ENCODE peak calls at places on chromosomes 16 and 17, in ten cellular contexts. One of them, this sample, is unnamed.

GRCh38 chr16:1349351-1349750 is 2.3 kb downstream of the TSR3 start:
- DNase-seq in ovary: no peak
- DNase-seq in colonic mucosa: no peak
- DNase-seq in brain microvascular endothelial cell: no peak
- DNase-seq in body of pancreas: no peak
- DNase-seq in progenitor cell of endocrine pancreas: no peak
- DNase-seq in nephron progenitor cell: no peak
- DNase-seq in tibial nerve: no peak
- DNase-seq in transverse colon: no peak
- DNase-seq in fibroblast of mammary gland: no peak
- DNase-seq in this sample: no peak

GRCh38 chr17:20302191-20302917 is 165.0 kb downstream of the LGALS9B start:
- DNase-seq in colonic mucosa: no peak
- DNase-seq in body of pancreas: no peak
- DNase-seq in progenitor cell of endocrine pancreas: no peak
- DNase-seq in ovary: peak
- DNase-seq in tibial nerve: no peak
- DNase-seq in nephron progenitor cell: no peak
- DNase-seq in brain microvascular endothelial cell: no peak
- DNase-seq in transverse colon: no peak
- DNase-seq in fibroblast of mammary gland: no peak
- DNase-seq in this sample: no peak

GRCh38 chr17:44752953-44753861 is 5.6 kb upstream of the ADAM11 start:
- DNase-seq in brain microvascular endothelial cell: no peak
- DNase-seq in nephron progenitor cell: no peak
- DNase-seq in ovary: no peak
- DNase-seq in colonic mucosa: no peak
- DNase-seq in body of pancreas: no peak
- DNase-seq in transverse colon: no peak
- DNase-seq in tibial nerve: no peak
- DNase-seq in progenitor cell of endocrine pancreas: no peak
- DNase-seq in fibroblast of mammary gland: no peak
- DNase-seq in this sample: no peak

GRCh38 chr17:4843451-4843850 is 10.3 kb downstream of the MINK1 start:
- DNase-seq in tibial nerve: no peak
- DNase-seq in colonic mucosa: no peak
- DNase-seq in ovary: no peak
- DNase-seq in body of pancreas: no peak
- DNase-seq in transverse colon: no peak
- DNase-seq in nephron progenitor cell: no peak
- DNase-seq in brain microvascular endothelial cell: no peak
- DNase-seq in fibroblast of mammary gland: no peak
- DNase-seq in progenitor cell of endocrine pancreas: no peak
- DNase-seq in this sample: no peak

GRCh38 chr16:84887207-84887606 is 67.4 kb downstream of the CRISPLD2 start:
- DNase-seq in brain microvascular endothelial cell: no peak
- DNase-seq in fibroblast of mammary gland: no peak
- DNase-seq in colonic mucosa: no peak
- DNase-seq in tibial nerve: no peak
- DNase-seq in ovary: no peak
- DNase-seq in transverse colon: no peak
- DNase-seq in progenitor cell of endocrine pancreas: no peak
- DNase-seq in nephron progenitor cell: no peak
- DNase-seq in body of pancreas: no peak
- DNase-seq in this sample: no peak

GRCh38 chr17:77332981-77333685 is 192.4 kb downstream of the SEC14L1 start:
- DNase-seq in transverse colon: no peak
- DNase-seq in colonic mucosa: peak
- DNase-seq in tibial nerve: no peak
- DNase-seq in nephron progenitor cell: no peak
- DNase-seq in brain microvascular endothelial cell: peak
- DNase-seq in progenitor cell of endocrine pancreas: no peak
- DNase-seq in fibroblast of mammary gland: peak
- DNase-seq in ovary: no peak
- DNase-seq in body of pancreas: no peak
- DNase-seq in this sample: no peak

GRCh38 chr16:84461029-84461415 is 43.4 kb downstream of the MEAK7 start:
- DNase-seq in ovary: peak
- DNase-seq in fibroblast of mammary gland: no peak
- DNase-seq in progenitor cell of endocrine pancreas: peak
- DNase-seq in colonic mucosa: no peak
- DNase-seq in transverse colon: no peak
- DNase-seq in brain microvascular endothelial cell: no peak
- DNase-seq in nephron progenitor cell: no peak
- DNase-seq in tibial nerve: no peak
- DNase-seq in body of pancreas: no peak
- DNase-seq in this sample: no peak

GRCh38 chr17:42087042-42087701 is 11.1 kb downstream of the ZNF385C start:
- DNase-seq in nephron progenitor cell: no peak
- DNase-seq in colonic mucosa: no peak
- DNase-seq in brain microvascular endothelial cell: no peak
- DNase-seq in body of pancreas: no peak
- DNase-seq in transverse colon: no peak
- DNase-seq in tibial nerve: no peak
- DNase-seq in ovary: no peak
- DNase-seq in fibroblast of mammary gland: no peak
- DNase-seq in progenitor cell of endocrine pancreas: no peak
- DNase-seq in this sample: no peak

DNA sequence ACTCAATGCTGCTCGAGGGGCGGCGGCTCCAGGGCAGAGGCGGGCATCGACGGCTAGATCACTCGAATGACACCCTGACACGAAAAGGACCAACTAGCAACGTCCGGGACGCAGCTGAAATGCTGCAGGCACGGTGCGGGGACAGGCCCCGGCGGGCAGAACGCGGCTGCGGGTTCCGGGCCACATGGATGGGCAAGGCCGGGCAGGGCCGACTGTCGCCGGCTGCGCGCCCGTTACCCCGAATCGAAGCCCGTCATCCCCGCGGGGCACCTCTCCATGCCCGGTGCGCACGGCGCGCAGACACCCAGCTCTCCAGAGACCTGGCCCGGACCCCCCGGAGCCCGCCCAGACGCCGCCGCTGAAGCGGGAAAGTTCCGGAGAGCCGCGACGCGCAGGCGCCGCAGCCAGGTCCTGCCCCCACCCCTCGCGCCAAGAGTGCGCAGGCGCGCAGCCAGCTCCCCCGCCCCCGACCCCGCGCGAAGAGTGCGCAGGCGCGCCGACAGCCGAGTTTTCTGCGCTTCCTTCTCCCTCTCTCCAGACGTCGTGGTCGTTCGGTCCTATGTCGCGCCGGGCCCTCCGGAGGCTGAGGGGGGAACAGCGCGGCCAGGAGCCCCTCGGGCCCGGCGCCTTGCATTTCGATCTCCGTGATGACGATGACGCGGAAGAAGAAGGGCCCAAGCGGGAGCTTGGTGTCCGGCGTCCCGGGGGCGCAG is at the start of gene TCF25:
- DNase-seq in tibial nerve: peak
- DNase-seq in ovary: peak
- DNase-seq in fibroblast of mammary gland: peak
- DNase-seq in nephron progenitor cell: peak
- DNase-seq in brain microvascular endothelial cell: peak
- DNase-seq in progenitor cell of endocrine pancreas: peak
- DNase-seq in body of pancreas: peak
- DNase-seq in transverse colon: peak
- DNase-seq in colonic mucosa: peak
- DNase-seq in this sample: peak
- TF ChIP-seq CTCF in tibial nerve: no peak
- TF ChIP-seq CTCF in ovary: no peak
- TF ChIP-seq CTCF in fibroblast of mammary gland: no peak
- TF ChIP-seq CTCF in nephron progenitor cell: no peak
- TF ChIP-seq CTCF in brain microvascular endothelial cell: no peak
- TF ChIP-seq CTCF in progenitor cell of endocrine pancreas: peak
- TF ChIP-seq CTCF in body of pancreas: no peak
- TF ChIP-seq CTCF in transverse colon: no peak
- TF ChIP-seq CTCF in colonic mucosa: no peak
- TF ChIP-seq CTCF in this sample: no peak

DNA sequence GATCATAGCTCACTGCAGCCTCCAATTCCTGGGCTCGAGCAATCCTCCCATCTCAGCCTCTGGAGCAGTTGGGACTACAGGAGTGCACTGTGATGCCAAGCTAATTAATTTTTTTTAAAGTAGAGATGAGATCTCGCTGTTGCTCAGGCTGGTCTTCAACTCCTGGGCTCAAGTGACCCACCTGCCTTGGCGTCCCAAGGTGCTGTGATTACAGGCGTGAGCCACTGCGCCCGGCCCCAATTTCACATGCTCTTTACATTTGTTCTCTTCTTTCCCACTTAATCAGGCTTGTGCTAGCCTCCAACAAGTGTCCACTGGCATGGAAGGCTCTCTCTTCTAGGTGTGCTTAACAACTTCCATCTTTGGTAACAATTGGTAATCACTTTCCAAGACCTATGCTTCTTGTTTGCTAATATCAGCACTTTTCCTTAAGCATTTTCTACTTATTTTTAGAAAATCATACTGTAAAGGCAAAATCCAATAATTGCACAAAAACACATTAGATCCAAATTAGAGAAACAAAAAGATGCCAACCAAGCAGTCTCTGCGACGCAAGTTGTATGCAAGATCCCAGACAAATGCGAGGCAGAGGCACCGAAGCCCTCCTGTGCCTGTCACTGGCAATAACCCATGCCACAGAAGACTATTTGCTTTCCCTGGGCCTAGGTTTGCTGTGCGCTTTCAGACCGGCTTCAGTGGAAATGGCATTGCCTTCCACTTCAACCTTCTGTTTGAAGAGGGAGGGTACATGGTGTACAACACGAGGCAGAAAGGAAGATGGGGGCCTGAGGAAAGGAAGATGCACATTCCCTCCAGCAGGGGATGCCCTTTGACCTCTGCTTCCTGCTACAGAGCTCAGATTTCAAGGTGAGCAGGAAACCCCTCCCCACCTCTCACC is 52.6 kb downstream of the NOS2 start:
- DNase-seq in progenitor cell of endocrine pancreas: no peak
- DNase-seq in transverse colon: no peak
- DNase-seq in fibroblast of mammary gland: no peak
- DNase-seq in colonic mucosa: peak
- DNase-seq in nephron progenitor cell: peak
- DNase-seq in brain microvascular endothelial cell: no peak
- DNase-seq in body of pancreas: no peak
- DNase-seq in ovary: no peak
- DNase-seq in tibial nerve: no peak
- DNase-seq in this sample: no peak
- TF ChIP-seq CTCF in progenitor cell of endocrine pancreas: peak
- TF ChIP-seq CTCF in transverse colon: no peak
- TF ChIP-seq CTCF in fibroblast of mammary gland: peak
- TF ChIP-seq CTCF in colonic mucosa: no peak
- TF ChIP-seq CTCF in nephron progenitor cell: peak
- TF ChIP-seq CTCF in brain microvascular endothelial cell: peak
- TF ChIP-seq CTCF in body of pancreas: no peak
- TF ChIP-seq CTCF in ovary: no peak
- TF ChIP-seq CTCF in tibial nerve: no peak
- TF ChIP-seq CTCF in this sample: no peak

GRCh38 chr16:28090646-28091377 is 27.3 kb upstream of the GSG1L start:
- DNase-seq in body of pancreas: no peak
- DNase-seq in brain microvascular endothelial cell: peak
- DNase-seq in colonic mucosa: no peak
- DNase-seq in tibial nerve: no peak
- DNase-seq in fibroblast of mammary gland: peak
- DNase-seq in nephron progenitor cell: no peak
- DNase-seq in ovary: no peak
- DNase-seq in transverse colon: no peak
- DNase-seq in progenitor cell of endocrine pancreas: no peak
- DNase-seq in this sample: no peak
- TF ChIP-seq CTCF in body of pancreas: no peak
- TF ChIP-seq CTCF in brain microvascular endothelial cell: peak
- TF ChIP-seq CTCF in colonic mucosa: no peak
- TF ChIP-seq CTCF in tibial nerve: no peak
- TF ChIP-seq CTCF in fibroblast of mammary gland: peak
- TF ChIP-seq CTCF in nephron progenitor cell: no peak
- TF ChIP-seq CTCF in ovary: no peak
- TF ChIP-seq CTCF in transverse colon: no peak
- TF ChIP-seq CTCF in progenitor cell of endocrine pancreas: peak
- TF ChIP-seq CTCF in this sample: no peak

GRCh38 chr17:80753946-80754345 is 209.3 kb downstream of the RPTOR start:
- DNase-seq in progenitor cell of endocrine pancreas: no peak
- DNase-seq in transverse colon: no peak
- DNase-seq in ovary: no peak
- DNase-seq in fibroblast of mammary gland: no peak
- DNase-seq in tibial nerve: no peak
- DNase-seq in colonic mucosa: no peak
- DNase-seq in nephron progenitor cell: no peak
- DNase-seq in body of pancreas: no peak
- DNase-seq in brain microvascular endothelial cell: no peak
- DNase-seq in this sample: no peak

GRCh38 chr17:80758793-80759673 is 214.4 kb downstream of the RPTOR start:
- DNase-seq in body of pancreas: no peak
- DNase-seq in fibroblast of mammary gland: peak
- DNase-seq in ovary: no peak
- DNase-seq in progenitor cell of endocrine pancreas: no peak
- DNase-seq in tibial nerve: no peak
- DNase-seq in colonic mucosa: no peak
- DNase-seq in brain microvascular endothelial cell: no peak
- DNase-seq in transverse colon: no peak
- DNase-seq in nephron progenitor cell: no peak
- DNase-seq in this sample: no peak

GRCh38 chr17:80752369-80752705 is 207.7 kb downstream of the RPTOR start:
- DNase-seq in progenitor cell of endocrine pancreas: no peak
- DNase-seq in ovary: no peak
- DNase-seq in nephron progenitor cell: no peak
- DNase-seq in colonic mucosa: no peak
- DNase-seq in body of pancreas: no peak
- DNase-seq in tibial nerve: no peak
- DNase-seq in transverse colon: no peak
- DNase-seq in fibroblast of mammary gland: no peak
- DNase-seq in brain microvascular endothelial cell: no peak
- DNase-seq in this sample: no peak

GRCh38 chr17:80754846-80755245 is 210.2 kb downstream of the RPTOR start:
- DNase-seq in progenitor cell of endocrine pancreas: no peak
- DNase-seq in brain microvascular endothelial cell: no peak
- DNase-seq in nephron progenitor cell: no peak
- DNase-seq in fibroblast of mammary gland: no peak
- DNase-seq in ovary: no peak
- DNase-seq in tibial nerve: no peak
- DNase-seq in transverse colon: no peak
- DNase-seq in colonic mucosa: no peak
- DNase-seq in body of pancreas: no peak
- DNase-seq in this sample: no peak

DNA sequence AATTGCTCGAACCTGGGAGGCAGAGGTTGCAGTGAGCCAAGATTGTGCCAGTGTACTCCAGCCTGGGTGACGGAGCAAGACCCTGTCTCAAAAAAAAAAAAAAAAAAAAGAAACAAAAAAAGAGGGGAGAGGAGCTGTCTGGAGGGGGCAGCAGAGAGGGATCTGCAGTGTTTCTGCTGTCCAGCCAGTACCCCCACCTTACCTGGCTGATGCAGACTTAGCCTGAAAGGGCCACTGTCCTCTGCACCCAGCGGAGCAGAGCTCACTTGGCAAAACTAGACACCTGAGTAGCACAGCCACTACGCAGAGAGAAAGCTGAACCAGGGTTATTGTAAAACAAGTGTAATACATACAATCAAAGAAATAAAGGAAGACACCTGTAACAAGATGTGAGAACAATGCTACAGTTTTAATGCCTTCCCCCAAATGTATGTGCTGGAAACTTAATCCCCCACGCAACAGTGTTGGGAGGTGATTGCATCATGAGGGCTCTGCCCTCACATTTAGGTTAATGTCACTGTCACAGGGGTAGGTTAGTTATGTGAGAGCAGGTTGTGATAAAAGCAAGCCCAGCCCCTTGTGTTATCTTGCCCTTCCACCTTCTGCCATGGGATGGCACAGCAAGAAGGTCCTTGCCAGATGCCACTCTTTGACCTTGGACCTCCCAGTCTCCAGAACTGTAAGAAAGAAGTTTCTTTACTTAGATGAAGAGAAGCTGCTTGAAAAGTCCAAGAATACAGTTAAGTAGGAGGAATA is 211.2 kb downstream of the RPTOR start:
- DNase-seq in progenitor cell of endocrine pancreas: no peak
- DNase-seq in transverse colon: no peak
- DNase-seq in tibial nerve: no peak
- DNase-seq in colonic mucosa: no peak
- DNase-seq in ovary: no peak
- DNase-seq in fibroblast of mammary gland: no peak
- DNase-seq in brain microvascular endothelial cell: no peak
- DNase-seq in body of pancreas: no peak
- DNase-seq in nephron progenitor cell: no peak
- DNase-seq in this sample: no peak
- TF ChIP-seq CTCF in progenitor cell of endocrine pancreas: peak
- TF ChIP-seq CTCF in transverse colon: no peak
- TF ChIP-seq CTCF in tibial nerve: no peak
- TF ChIP-seq CTCF in colonic mucosa: no peak
- TF ChIP-seq CTCF in ovary: no peak
- TF ChIP-seq CTCF in fibroblast of mammary gland: peak
- TF ChIP-seq CTCF in brain microvascular endothelial cell: peak
- TF ChIP-seq CTCF in body of pancreas: no peak
- TF ChIP-seq CTCF in nephron progenitor cell: no peak
- TF ChIP-seq CTCF in this sample: no peak